ENCODE peak calls at places on chromosomes 6 and 20, in nine cellular contexts. One of them, this sample, is unnamed.

GRCh38 chr20:8431538-8432434 is 299.7 kb downstream of the PLCB1 start:
- DNase-seq in NCI-H2081: peak
- DNase-seq in nephron progenitor cell: no peak
- DNase-seq in HFF-Myc: peak
- DNase-seq in D341Med: no peak
- DNase-seq in mesothelial cell of epicardium: peak
- DNase-seq in substantia nigra: no peak
- DNase-seq in germinal center: no peak
- DNase-seq in T-helper 22 cell: no peak
- DNase-seq in this sample: peak

GRCh38 chr6:25263602-25264001 is 15.6 kb upstream of the CARMIL1 start:
- DNase-seq in nephron progenitor cell: no peak
- DNase-seq in HFF-Myc: peak
- DNase-seq in substantia nigra: no peak
- DNase-seq in NCI-H2081: no peak
- DNase-seq in germinal center: no peak
- DNase-seq in D341Med: no peak
- DNase-seq in T-helper 22 cell: no peak
- DNase-seq in mesothelial cell of epicardium: no peak
- DNase-seq in this sample: no peak

GRCh38 chr6:118509009-118509617 is 39.0 kb upstream of the PLN start:
- DNase-seq in nephron progenitor cell: no peak
- DNase-seq in NCI-H2081: peak
- DNase-seq in mesothelial cell of epicardium: no peak
- DNase-seq in substantia nigra: peak
- DNase-seq in T-helper 22 cell: no peak
- DNase-seq in D341Med: peak
- DNase-seq in germinal center: no peak
- DNase-seq in HFF-Myc: no peak
- DNase-seq in this sample: peak

GRCh38 chr6:167676666-167677421 is 149.9 kb upstream of the AFDN start:
- DNase-seq in substantia nigra: peak
- DNase-seq in germinal center: no peak
- DNase-seq in mesothelial cell of epicardium: no peak
- DNase-seq in nephron progenitor cell: no peak
- DNase-seq in NCI-H2081: no peak
- DNase-seq in HFF-Myc: no peak
- DNase-seq in D341Med: no peak
- DNase-seq in T-helper 22 cell: no peak
- DNase-seq in this sample: no peak

GRCh38 chr6:96923871-96924493 is 546 bp upstream of the KLHL32 start:
- DNase-seq in nephron progenitor cell: no peak
- DNase-seq in substantia nigra: no peak
- DNase-seq in HFF-Myc: no peak
- DNase-seq in D341Med: no peak
- DNase-seq in NCI-H2081: no peak
- DNase-seq in T-helper 22 cell: no peak
- DNase-seq in germinal center: no peak
- DNase-seq in mesothelial cell of epicardium: no peak
- DNase-seq in this sample: no peak

GRCh38 chr6:66103954-66104353 is 396.9 kb upstream of the EYS start:
- DNase-seq in NCI-H2081: no peak
- DNase-seq in D341Med: no peak
- DNase-seq in T-helper 22 cell: no peak
- DNase-seq in germinal center: no peak
- DNase-seq in substantia nigra: no peak
- DNase-seq in HFF-Myc: no peak
- DNase-seq in nephron progenitor cell: no peak
- DNase-seq in mesothelial cell of epicardium: no peak
- DNase-seq in this sample: no peak

GRCh38 chr6:32764050-32764449 is 718 bp upstream of the HLA-DQB2 start:
- DNase-seq in HFF-Myc: no peak
- DNase-seq in NCI-H2081: no peak
- DNase-seq in T-helper 22 cell: no peak
- DNase-seq in substantia nigra: no peak
- DNase-seq in mesothelial cell of epicardium: no peak
- DNase-seq in nephron progenitor cell: no peak
- DNase-seq in germinal center: no peak
- DNase-seq in D341Med: no peak
- DNase-seq in this sample: no peak

GRCh38 chr6:158548418-158549161 is 11.3 kb upstream of the TMEM181 start:
- DNase-seq in T-helper 22 cell: no peak
- DNase-seq in mesothelial cell of epicardium: no peak
- DNase-seq in germinal center: no peak
- DNase-seq in NCI-H2081: peak
- DNase-seq in HFF-Myc: no peak
- DNase-seq in nephron progenitor cell: no peak
- DNase-seq in D341Med: no peak
- DNase-seq in substantia nigra: peak
- DNase-seq in this sample: peak

GRCh38 chr6:144214622-144215401 is 64.5 kb downstream of the STX11 start:
- DNase-seq in D341Med: no peak
- DNase-seq in HFF-Myc: no peak
- DNase-seq in germinal center: no peak
- DNase-seq in T-helper 22 cell: no peak
- DNase-seq in NCI-H2081: no peak
- DNase-seq in nephron progenitor cell: no peak
- DNase-seq in substantia nigra: no peak
- DNase-seq in mesothelial cell of epicardium: no peak
- DNase-seq in this sample: peak

GRCh38 chr20:62156592-62157386 is 13.2 kb downstream of the SS18L1 start:
- DNase-seq in substantia nigra: peak
- DNase-seq in mesothelial cell of epicardium: peak
- DNase-seq in nephron progenitor cell: peak
- DNase-seq in T-helper 22 cell: peak
- DNase-seq in germinal center: peak
- DNase-seq in D341Med: peak
- DNase-seq in NCI-H2081: peak
- DNase-seq in HFF-Myc: no peak
- DNase-seq in this sample: peak

GRCh38 chr6:125759184-125759902 is 9.9 kb downstream of the HEY2 start:
- DNase-seq in germinal center: no peak
- DNase-seq in NCI-H2081: no peak
- DNase-seq in HFF-Myc: no peak
- DNase-seq in mesothelial cell of epicardium: no peak
- DNase-seq in nephron progenitor cell: peak
- DNase-seq in T-helper 22 cell: no peak
- DNase-seq in D341Med: peak
- DNase-seq in substantia nigra: no peak
- DNase-seq in this sample: no peak

GRCh38 chr6:4313044-4313686 is 177.8 kb upstream of the ECI2 start:
- DNase-seq in nephron progenitor cell: no peak
- DNase-seq in substantia nigra: no peak
- DNase-seq in NCI-H2081: peak
- DNase-seq in T-helper 22 cell: no peak
- DNase-seq in D341Med: peak
- DNase-seq in mesothelial cell of epicardium: no peak
- DNase-seq in HFF-Myc: peak
- DNase-seq in germinal center: no peak
- DNase-seq in this sample: no peak

GRCh38 chr6:106064766-106065165 is 21.4 kb upstream of the PRDM1 start:
- DNase-seq in NCI-H2081: no peak
- DNase-seq in substantia nigra: no peak
- DNase-seq in T-helper 22 cell: no peak
- DNase-seq in nephron progenitor cell: no peak
- DNase-seq in mesothelial cell of epicardium: no peak
- DNase-seq in germinal center: no peak
- DNase-seq in D341Med: no peak
- DNase-seq in HFF-Myc: no peak
- DNase-seq in this sample: no peak

GRCh38 chr6:129544892-129545612 is 164.9 kb downstream of the ARHGAP18 start:
- DNase-seq in nephron progenitor cell: no peak
- DNase-seq in T-helper 22 cell: no peak
- DNase-seq in substantia nigra: no peak
- DNase-seq in mesothelial cell of epicardium: no peak
- DNase-seq in D341Med: no peak
- DNase-seq in germinal center: no peak
- DNase-seq in NCI-H2081: no peak
- DNase-seq in HFF-Myc: no peak
- DNase-seq in this sample: no peak

GRCh38 chr6:138231399-138231886 is 13.2 kb upstream of the PBOV1 start:
- DNase-seq in NCI-H2081: peak
- DNase-seq in HFF-Myc: no peak
- DNase-seq in nephron progenitor cell: no peak
- DNase-seq in substantia nigra: no peak
- DNase-seq in D341Med: no peak
- DNase-seq in germinal center: no peak
- DNase-seq in mesothelial cell of epicardium: no peak
- DNase-seq in T-helper 22 cell: no peak
- DNase-seq in this sample: no peak

GRCh38 chr6:4819706-4820283 is 43.6 kb downstream of the CDYL start:
- DNase-seq in substantia nigra: no peak
- DNase-seq in nephron progenitor cell: no peak
- DNase-seq in NCI-H2081: no peak
- DNase-seq in HFF-Myc: no peak
- DNase-seq in mesothelial cell of epicardium: no peak
- DNase-seq in T-helper 22 cell: no peak
- DNase-seq in germinal center: no peak
- DNase-seq in D341Med: no peak
- DNase-seq in this sample: no peak

GRCh38 chr6:110534731-110535164 is 58.3 kb upstream of the SLC22A16 start:
- DNase-seq in D341Med: no peak
- DNase-seq in germinal center: no peak
- DNase-seq in substantia nigra: peak
- DNase-seq in nephron progenitor cell: no peak
- DNase-seq in HFF-Myc: no peak
- DNase-seq in T-helper 22 cell: no peak
- DNase-seq in NCI-H2081: no peak
- DNase-seq in mesothelial cell of epicardium: no peak
- DNase-seq in this sample: no peak

GRCh38 chr6:115071962-115072361 is 729.1 kb upstream of the HS3ST5 start:
- DNase-seq in mesothelial cell of epicardium: no peak
- DNase-seq in germinal center: no peak
- DNase-seq in HFF-Myc: no peak
- DNase-seq in T-helper 22 cell: no peak
- DNase-seq in nephron progenitor cell: no peak
- DNase-seq in substantia nigra: no peak
- DNase-seq in D341Med: no peak
- DNase-seq in NCI-H2081: no peak
- DNase-seq in this sample: no peak

GRCh38 chr6:168737481-168737880 is 296.5 kb downstream of the SMOC2 start:
- DNase-seq in mesothelial cell of epicardium: no peak
- DNase-seq in NCI-H2081: no peak
- DNase-seq in nephron progenitor cell: no peak
- DNase-seq in D341Med: no peak
- DNase-seq in substantia nigra: no peak
- DNase-seq in HFF-Myc: no peak
- DNase-seq in germinal center: no peak
- DNase-seq in T-helper 22 cell: no peak
- DNase-seq in this sample: no peak

GRCh38 chr20:63517376-63518309 is 2.9 kb upstream of the PPDPF start:
- DNase-seq in nephron progenitor cell: no peak
- DNase-seq in NCI-H2081: no peak
- DNase-seq in T-helper 22 cell: no peak
- DNase-seq in substantia nigra: no peak
- DNase-seq in mesothelial cell of epicardium: peak
- DNase-seq in HFF-Myc: no peak
- DNase-seq in D341Med: peak
- DNase-seq in germinal center: no peak
- DNase-seq in this sample: no peak

GRCh38 chr6:39731565-39731964 is 6.4 kb upstream of the KIF6 start:
- DNase-seq in substantia nigra: no peak
- DNase-seq in mesothelial cell of epicardium: no peak
- DNase-seq in nephron progenitor cell: no peak
- DNase-seq in NCI-H2081: no peak
- DNase-seq in HFF-Myc: no peak
- DNase-seq in D341Med: peak
- DNase-seq in germinal center: no peak
- DNase-seq in T-helper 22 cell: no peak
- DNase-seq in this sample: peak

GRCh38 chr20:19256085-19256484 is 43.6 kb downstream of the SLC24A3 start:
- DNase-seq in D341Med: no peak
- DNase-seq in germinal center: no peak
- DNase-seq in substantia nigra: no peak
- DNase-seq in T-helper 22 cell: no peak
- DNase-seq in mesothelial cell of epicardium: no peak
- DNase-seq in nephron progenitor cell: no peak
- DNase-seq in NCI-H2081: no peak
- DNase-seq in HFF-Myc: no peak
- DNase-seq in this sample: no peak

GRCh38 chr20:63977392-63978276 is 1.8 kb downstream of the SAMD10 start:
- DNase-seq in mesothelial cell of epicardium: no peak
- DNase-seq in HFF-Myc: no peak
- DNase-seq in D341Med: peak
- DNase-seq in NCI-H2081: no peak
- DNase-seq in T-helper 22 cell: peak
- DNase-seq in germinal center: no peak
- DNase-seq in nephron progenitor cell: no peak
- DNase-seq in substantia nigra: no peak
- DNase-seq in this sample: no peak

GRCh38 chr6:17352302-17352701 is 41.1 kb upstream of the CAP2 start:
- DNase-seq in D341Med: no peak
- DNase-seq in germinal center: no peak
- DNase-seq in T-helper 22 cell: no peak
- DNase-seq in substantia nigra: no peak
- DNase-seq in mesothelial cell of epicardium: no peak
- DNase-seq in nephron progenitor cell: no peak
- DNase-seq in NCI-H2081: no peak
- DNase-seq in HFF-Myc: no peak
- DNase-seq in this sample: no peak

GRCh38 chr20:4740774-4741431 is 19.2 kb downstream of the PRND start:
- DNase-seq in germinal center: peak
- DNase-seq in D341Med: peak
- DNase-seq in mesothelial cell of epicardium: peak
- DNase-seq in HFF-Myc: no peak
- DNase-seq in T-helper 22 cell: peak
- DNase-seq in nephron progenitor cell: peak
- DNase-seq in substantia nigra: peak
- DNase-seq in NCI-H2081: peak
- DNase-seq in this sample: peak

GRCh38 chr6:73515204-73516101 is 5.4 kb downstream of the EEF1A1 start:
- DNase-seq in nephron progenitor cell: peak
- DNase-seq in NCI-H2081: peak
- DNase-seq in substantia nigra: peak
- DNase-seq in D341Med: no peak
- DNase-seq in germinal center: peak
- DNase-seq in HFF-Myc: no peak
- DNase-seq in mesothelial cell of epicardium: no peak
- DNase-seq in T-helper 22 cell: peak
- DNase-seq in this sample: peak

GRCh38 chr6:115634899-115635298 is 425.8 kb downstream of the FRK start:
- DNase-seq in NCI-H2081: no peak
- DNase-seq in germinal center: no peak
- DNase-seq in mesothelial cell of epicardium: no peak
- DNase-seq in nephron progenitor cell: no peak
- DNase-seq in substantia nigra: no peak
- DNase-seq in T-helper 22 cell: no peak
- DNase-seq in D341Med: no peak
- DNase-seq in HFF-Myc: no peak
- DNase-seq in this sample: no peak

GRCh38 chr6:33577106-33577535 is 3.0 kb downstream of the BAK1 start:
- DNase-seq in NCI-H2081: no peak
- DNase-seq in HFF-Myc: no peak
- DNase-seq in D341Med: no peak
- DNase-seq in germinal center: no peak
- DNase-seq in mesothelial cell of epicardium: no peak
- DNase-seq in substantia nigra: peak
- DNase-seq in nephron progenitor cell: no peak
- DNase-seq in T-helper 22 cell: no peak
- DNase-seq in this sample: no peak

GRCh38 chr6:89843070-89843469 is 13.4 kb downstream of the CASP8AP2 start:
- DNase-seq in HFF-Myc: no peak
- DNase-seq in substantia nigra: no peak
- DNase-seq in mesothelial cell of epicardium: no peak
- DNase-seq in nephron progenitor cell: no peak
- DNase-seq in NCI-H2081: no peak
- DNase-seq in T-helper 22 cell: no peak
- DNase-seq in germinal center: no peak
- DNase-seq in D341Med: no peak
- DNase-seq in this sample: no peak

GRCh38 chr6:157328108-157328692 is 4.9 kb upstream of the TMEM242 start:
- DNase-seq in T-helper 22 cell: no peak
- DNase-seq in germinal center: no peak
- DNase-seq in substantia nigra: no peak
- DNase-seq in nephron progenitor cell: no peak
- DNase-seq in D341Med: no peak
- DNase-seq in mesothelial cell of epicardium: no peak
- DNase-seq in NCI-H2081: no peak
- DNase-seq in HFF-Myc: no peak
- DNase-seq in this sample: no peak

GRCh38 chr6:28357036-28357435 is 7.3 kb downstream of the ZKSCAN3 start:
- DNase-seq in D341Med: no peak
- DNase-seq in nephron progenitor cell: no peak
- DNase-seq in substantia nigra: no peak
- DNase-seq in T-helper 22 cell: no peak
- DNase-seq in NCI-H2081: no peak
- DNase-seq in mesothelial cell of epicardium: no peak
- DNase-seq in HFF-Myc: no peak
- DNase-seq in germinal center: no peak
- DNase-seq in this sample: no peak

This sample was measured in WERI-Rb-1.